ENCODE peak calls at places on chromosomes 12 and 14, in seven cellular contexts. B is endodermal cell, S is endothelial cell, Y is GM12865, A is choroid plexus epithelial cell, C is GM23338, J is AG09319. W is an unnamed sample.
A peak's percentile ranks its signal among the peaks of the same experiment; 100 is the strongest.

GRCh38 chr12:1532367-1532752 is 62.0 kb downstream of the FBXL14 start:
- DNase-seq in J (no peak), B (no peak), Y (no peak), C (no peak), S (no peak), A (no peak), W (no peak)

GRCh38 chr12:69755302-69755701 is 16.6 kb downstream of the RAB3IP start:
- DNase-seq in B (no peak), J (no peak), S (no peak), C (no peak), Y (no peak), A (no peak), W (no peak)

GRCh38 chr12:98679611-98680005 is 34.5 kb downstream of the APAF1 start:
- DNase-seq in A (no peak), J (no peak), C (no peak), S (no peak), B (no peak), Y (no peak), W (no peak)

GRCh38 chr12:47033081-47033480 is 46.3 kb upstream of the PCED1B start:
- DNase-seq in C (peak; percentile 27), Y (no peak), J (no peak), B (no peak), S (no peak), A (peak; percentile 74), W (no peak)

GRCh38 chr12:90959538-90960139 is 4.7 kb upstream of the CCER1 start:
- DNase-seq in C (peak; percentile 74), A (peak; percentile 79), B (no peak), S (peak; percentile 26), J (peak; percentile 28), Y (peak; percentile 44), W (peak; percentile 41)

GRCh38 chr12:2311001-2311778 is 258.4 kb downstream of the CACNA1C start:
- DNase-seq in S (no peak), A (peak; percentile 16), B (no peak), C (no peak), Y (no peak), J (peak; percentile 88), W (no peak)

GRCh38 chr14:44963775-44964380 is 1.9 kb downstream of the TOGARAM1 start:
- DNase-seq in B (peak; percentile 62), A (no peak), J (no peak), Y (peak; percentile 19), C (peak; percentile 56), S (no peak), W (no peak)

GRCh38 chr12:7113389-7113871 is 4.4 kb upstream of the C1RL start:
- DNase-seq in B (peak; percentile 71), Y (peak; percentile 72), J (no peak), C (peak; percentile 64), S (peak; percentile 30), A (peak; percentile 64), W (peak; percentile 66)

GRCh38 chr12:92462049-92462448 is 240.7 kb upstream of the PLEKHG7 start:
- DNase-seq in B (no peak), J (no peak), S (no peak), C (no peak), A (peak; percentile 75), Y (peak; percentile 92), W (no peak)

GRCh38 chr12:51208016-51208660 is 9.7 kb downstream of the POU6F1 start:
- DNase-seq in Y (no peak), B (no peak), J (no peak), A (no peak), C (no peak), S (no peak), W (no peak)

GRCh38 chr12:53750812-53751335 is 905 bp downstream of the CISTR start:
- DNase-seq in Y (peak; percentile 63), B (peak; percentile 83), A (no peak), J (no peak), C (peak; percentile 59), S (no peak), W (peak; percentile 62)

DNA sequence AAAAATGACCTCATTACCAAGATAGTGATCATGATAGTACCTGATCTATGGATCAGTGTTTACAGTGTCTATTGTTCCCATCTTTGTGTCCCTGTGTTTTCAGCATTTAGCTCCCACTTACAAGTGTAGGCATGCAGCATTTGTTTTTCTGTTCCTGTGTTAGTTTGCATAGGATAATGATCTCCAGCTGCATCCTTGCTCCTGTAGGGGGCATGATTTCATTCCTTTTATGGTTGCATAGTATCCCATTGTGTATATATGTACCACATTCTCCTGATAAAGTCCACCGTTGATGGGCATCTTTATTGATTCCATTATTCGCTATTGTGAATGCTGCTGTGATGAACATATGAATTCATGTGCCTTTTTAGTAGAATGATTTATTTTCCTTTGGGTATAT is 215.4 kb upstream of the NAV3 start:
- DNase-seq in C (peak; percentile 78), J (no peak), S (no peak), Y (no peak), A (peak; percentile 35), B (peak; percentile 63), W (no peak)
- TF ChIP-seq CTCF in C (peak; percentile 83), J (no peak), S (peak; percentile 42), Y (no peak), A (peak; percentile 51), B (peak; percentile 81), W (peak; percentile 15)

GRCh38 chr12:105262461-105263184 is 26.6 kb upstream of the APPL2 start:
- DNase-seq in A (peak; percentile 8), B (peak; percentile 34), Y (no peak), C (no peak), S (no peak), J (no peak), W (no peak)
- TF ChIP-seq CTCF in A (no peak), B (no peak), Y (no peak), C (no peak), S (no peak), J (no peak), W (no peak)

GRCh38 chr14:46433381-46433780 is 218.2 kb downstream of the RPL10L start:
- DNase-seq in S (no peak), C (no peak), Y (no peak), A (no peak), B (no peak), J (no peak), W (no peak)

DNA sequence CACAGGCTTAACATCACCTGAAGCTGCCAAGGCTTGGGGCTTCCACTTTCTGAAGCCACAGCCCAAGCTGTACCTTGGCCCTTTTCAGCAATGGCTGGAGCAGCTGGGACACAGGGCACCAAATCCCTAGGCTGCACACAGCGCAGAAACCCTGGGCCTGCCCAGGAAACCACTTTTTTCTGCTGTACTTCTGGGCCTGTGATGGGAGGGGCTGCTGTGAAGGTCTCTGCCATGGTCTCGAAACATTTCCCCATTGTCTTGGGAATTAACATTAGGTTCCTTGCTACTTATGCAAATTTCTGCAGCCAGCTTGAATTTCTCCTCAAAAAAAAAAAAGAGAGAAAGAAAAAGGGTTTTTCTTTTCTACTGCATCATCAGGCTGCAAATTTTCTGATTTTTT is 219.1 kb downstream of the RPL10L start:
- DNase-seq in B (peak; percentile 54), Y (no peak), C (peak; percentile 55), A (no peak), J (no peak), S (no peak), W (no peak)
- TF ChIP-seq CTCF in B (no peak), Y (no peak), C (no peak), A (no peak), J (no peak), S (no peak), W (no peak)

GRCh38 chr14:70339039-70339438 is 20.4 kb downstream of the COX16 start:
- DNase-seq in A (no peak), B (no peak), Y (no peak), S (no peak), J (no peak), C (no peak), W (no peak)
- TF ChIP-seq CTCF in A (no peak), B (no peak), Y (no peak), S (no peak), J (no peak), C (no peak), W (no peak)

GRCh38 chr14:102998393-102998792 is 59.0 kb downstream of the CDC42BPB start:
- DNase-seq in J (no peak), B (no peak), A (peak; percentile 69), S (no peak), Y (no peak), C (no peak), W (no peak)

GRCh38 chr14:102991376-102991775 is 66.0 kb downstream of the CDC42BPB start:
- DNase-seq in B (no peak), S (no peak), Y (no peak), J (no peak), C (no peak), A (no peak), W (no peak)

GRCh38 chr14:102996941-102997340 is 60.4 kb downstream of the CDC42BPB start:
- DNase-seq in S (no peak), Y (no peak), A (no peak), C (no peak), J (no peak), B (no peak), W (no peak)

GRCh38 chr14:102993523-102993922 is 63.8 kb downstream of the CDC42BPB start:
- DNase-seq in A (peak; percentile 45), Y (no peak), S (no peak), C (no peak), B (no peak), J (no peak), W (no peak)

GRCh38 chr14:102994689-102995088 is 62.7 kb downstream of the CDC42BPB start:
- DNase-seq in C (no peak), A (no peak), B (no peak), Y (no peak), S (no peak), J (no peak), W (no peak)
- TF ChIP-seq CTCF in C (no peak), A (no peak), B (no peak), Y (no peak), S (no peak), J (no peak), W (no peak)

GRCh38 chr12:108369736-108370396 is 30.8 kb upstream of the CMKLR1 start:
- DNase-seq in S (no peak), Y (no peak), A (no peak), J (no peak), B (peak; percentile 48), C (no peak), W (no peak)
- TF ChIP-seq CTCF in S (no peak), Y (no peak), A (no peak), J (no peak), B (peak; percentile 51), C (peak; percentile 42), W (no peak)

DNA sequence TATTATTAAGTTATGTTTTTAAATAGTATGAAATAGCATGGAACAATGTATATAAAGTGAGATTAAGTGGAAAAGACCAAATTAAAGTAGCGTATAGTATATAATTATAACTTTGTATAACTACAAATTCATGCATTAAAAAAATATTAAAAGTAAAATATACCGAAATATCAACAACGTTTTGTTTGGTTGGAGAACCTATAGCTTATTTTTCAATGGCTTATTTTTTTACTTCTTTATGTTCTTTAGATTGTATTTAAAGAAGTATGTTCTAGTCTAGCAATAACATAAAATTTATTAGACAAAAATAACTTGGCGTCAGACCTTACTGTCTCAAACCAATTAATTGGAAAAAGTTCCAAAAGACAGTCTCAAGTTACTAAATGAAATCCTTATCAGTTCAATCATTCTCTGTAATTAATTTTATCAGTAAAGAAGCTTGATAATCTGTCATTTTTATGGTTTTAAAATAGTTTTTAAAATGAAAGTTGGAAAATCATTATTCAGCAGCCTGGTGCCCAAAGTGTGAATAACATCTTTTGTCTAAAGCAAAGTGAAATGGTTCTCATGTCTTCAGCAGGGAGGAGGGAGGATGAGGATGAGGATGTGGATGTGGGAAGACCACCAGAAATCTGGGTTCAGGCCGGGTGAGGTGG is 46.7 kb downstream of the IRAK3 start:
- DNase-seq in B (no peak), A (peak; percentile 53), S (no peak), C (peak; percentile 25), Y (no peak), J (no peak), W (peak; percentile 24)
- TF ChIP-seq CTCF in B (peak; percentile 54), A (peak; percentile 35), S (peak; percentile 51), C (no peak), Y (no peak), J (no peak), W (no peak)

W was measured in GM13977.